ENCODE peak calls at places on chromosome 15, in six cellular contexts. A is IMR-90, E is A549, L is GM12878, U is HepG2, R is K562. G is an unnamed sample.

GRCh38 chr15:101537681-101538080 is 48.2 kb upstream of the PCSK6 start:
- DNase-seq in E (no peak), A (no peak), U (peak), R (no peak), L (no peak), G (no peak)

GRCh38 chr15:57592426-57592825 is 722 bp downstream of the MYZAP start:
- DNase-seq in R (no peak), U (no peak), L (no peak), A (no peak), E (no peak), G (no peak)

GRCh38 chr15:61057830-61058529 is 171.1 kb downstream of the RORA start:
- DNase-seq in U (no peak), R (no peak), L (no peak), E (no peak), A (peak), G (no peak)

GRCh38 chr15:70415330-70415884 is 317.7 kb upstream of the TLE3 start:
- DNase-seq in L (no peak), R (no peak), E (no peak), U (no peak), A (no peak), G (no peak)

GRCh38 chr15:27087651-27088583 is 116.9 kb downstream of the GABRG3 start:
- DNase-seq in U (no peak), E (no peak), L (no peak), A (no peak), R (peak), G (no peak)

GRCh38 chr15:101411588-101411987 is 77.9 kb downstream of the PCSK6 start:
- DNase-seq in U (no peak), L (no peak), R (no peak), A (no peak), E (no peak), G (no peak)

GRCh38 chr15:52706091-52706490 is 26.9 kb upstream of the ATOSA start:
- DNase-seq in U (no peak), L (no peak), R (no peak), A (no peak), E (no peak), G (no peak)

GRCh38 chr15:22939652-22940061 is 40.5 kb downstream of the CYFIP1 start:
- DNase-seq in L (no peak), R (no peak), E (no peak), A (no peak), U (no peak), G (no peak)

GRCh38 chr15:73959012-73959581 is 32.8 kb downstream of the LOXL1 start:
- DNase-seq in E (no peak), A (no peak), U (no peak), L (no peak), R (no peak), G (no peak)

GRCh38 chr15:98216166-98216565 is 255.7 kb downstream of the ARRDC4 start:
- DNase-seq in A (no peak), R (no peak), E (no peak), L (no peak), U (no peak), G (no peak)

GRCh38 chr15:53251998-53252397 is 461.9 kb upstream of the ONECUT1 start:
- DNase-seq in R (no peak), L (no peak), A (no peak), U (peak), E (no peak), G (no peak)

GRCh38 chr15:35306361-35306981 is 221.4 kb upstream of the NANOGP8 start:
- DNase-seq in A (peak), R (peak), L (no peak), U (no peak), E (peak), G (no peak)

GRCh38 chr15:27418729-27419128 is 447.7 kb downstream of the GABRG3 start:
- DNase-seq in E (no peak), U (no peak), A (no peak), R (no peak), L (no peak), G (no peak)

GRCh38 chr15:51100785-51101489 is 6.2 kb upstream of the TNFAIP8L3 start:
- DNase-seq in L (no peak), U (no peak), A (no peak), E (no peak), R (no peak), G (no peak)

GRCh38 chr15:67373971-67374370 is 119.4 kb downstream of the IQCH start:
- DNase-seq in E (no peak), L (no peak), A (no peak), R (no peak), U (no peak), G (no peak)

GRCh38 chr15:94083467-94083991 is 147.8 kb upstream of the MCTP2 start:
- DNase-seq in L (no peak), E (no peak), U (no peak), R (no peak), A (peak), G (no peak)

GRCh38 chr15:66178531-66178910 is 75.0 kb downstream of the MEGF11 start:
- DNase-seq in E (no peak), R (no peak), L (no peak), A (no peak), U (no peak), G (no peak)

GRCh38 chr15:40046721-40047412 is 7.9 kb upstream of the SRP14 start:
- DNase-seq in L (no peak), A (peak), E (peak), U (no peak), R (no peak), G (no peak)

GRCh38 chr15:34370643-34371042 is 3.6 kb upstream of the LPCAT4 start:
- DNase-seq in U (no peak), L (no peak), R (no peak), A (no peak), E (no peak), G (no peak)

GRCh38 chr15:100559330-100559729 is 30.6 kb upstream of the CERS3 start:
- DNase-seq in L (no peak), R (no peak), A (peak), U (peak), E (peak), G (no peak)

GRCh38 chr15:89408512-89409183 is 74.0 kb upstream of the POLG start:
- DNase-seq in A (peak), E (no peak), U (no peak), L (no peak), R (no peak), G (no peak)

GRCh38 chr15:36156855-36157521 is 422.4 kb upstream of the CDIN1 start:
- DNase-seq in R (no peak), E (peak), A (peak), L (no peak), U (peak), G (no peak)

GRCh38 chr15:91482799-91483198 is 370.7 kb upstream of the SLCO3A1 start:
- DNase-seq in U (no peak), R (no peak), L (no peak), A (no peak), E (no peak), G (no peak)

GRCh38 chr15:91480426-91480825 is 373.1 kb upstream of the SLCO3A1 start:
- DNase-seq in R (no peak), L (no peak), U (no peak), E (no peak), A (no peak), G (no peak)

GRCh38 chr15:91488452-91488851 is 365.1 kb upstream of the SLCO3A1 start:
- DNase-seq in L (no peak), R (no peak), A (peak), E (no peak), U (no peak), G (no peak)

GRCh38 chr15:91478717-91479191 is 374.8 kb upstream of the SLCO3A1 start:
- DNase-seq in A (no peak), R (peak), L (no peak), U (no peak), E (no peak), G (no peak)

DNA sequence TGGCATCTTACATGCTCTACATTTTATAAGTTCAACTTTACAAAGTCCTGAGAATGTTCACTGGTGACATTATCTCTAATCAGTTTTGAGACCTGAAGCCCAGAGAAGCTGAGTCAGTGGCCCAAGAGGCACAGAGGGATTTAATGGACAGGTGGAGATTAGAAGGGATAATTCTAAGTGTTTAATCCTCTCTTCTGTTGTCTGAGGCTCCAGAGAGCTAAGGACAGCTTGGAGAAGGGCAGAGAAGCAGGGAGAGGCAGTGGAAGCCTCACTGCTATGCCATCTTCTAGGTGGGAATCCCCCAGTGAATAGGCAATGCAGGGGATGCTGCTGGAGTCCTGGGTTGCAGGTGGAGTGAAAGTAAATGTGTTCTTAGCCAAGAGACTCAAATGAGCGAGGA is 369.4 kb upstream of the SLCO3A1 start:
- DNase-seq in E (no peak), L (no peak), U (no peak), A (no peak), R (no peak), G (no peak)
- TF ChIP-seq BHLHE40 in E (no peak), L (no peak), U (no peak), A (no peak), R (no peak), G (no peak)

GRCh38 chr15:59232476-59232875 is 25.8 kb downstream of the LDHAL6B start:
- DNase-seq in E (no peak), A (peak), U (no peak), L (no peak), R (no peak), G (no peak)
- TF ChIP-seq BHLHE40 in E (no peak), A (peak), U (no peak), L (no peak), R (no peak), G (no peak)

GRCh38 chr15:55290361-55291057 is 896 bp upstream of the RAB27A start:
- DNase-seq in U (peak), E (peak), R (peak), L (no peak), A (peak), G (peak)

GRCh38 chr15:55288006-55288717 is 1.5 kb downstream of the RAB27A start:
- DNase-seq in R (no peak), A (no peak), U (no peak), L (no peak), E (no peak), G (no peak)

GRCh38 chr15:55289011-55289572 is 521 bp downstream of the RAB27A start:
- DNase-seq in E (peak), R (peak), L (no peak), U (peak), A (peak), G (peak)

GRCh38 chr15:55284461-55284860 is 5.2 kb downstream of the RAB27A start:
- DNase-seq in R (peak), E (no peak), A (no peak), U (no peak), L (no peak), G (no peak)

DNA sequence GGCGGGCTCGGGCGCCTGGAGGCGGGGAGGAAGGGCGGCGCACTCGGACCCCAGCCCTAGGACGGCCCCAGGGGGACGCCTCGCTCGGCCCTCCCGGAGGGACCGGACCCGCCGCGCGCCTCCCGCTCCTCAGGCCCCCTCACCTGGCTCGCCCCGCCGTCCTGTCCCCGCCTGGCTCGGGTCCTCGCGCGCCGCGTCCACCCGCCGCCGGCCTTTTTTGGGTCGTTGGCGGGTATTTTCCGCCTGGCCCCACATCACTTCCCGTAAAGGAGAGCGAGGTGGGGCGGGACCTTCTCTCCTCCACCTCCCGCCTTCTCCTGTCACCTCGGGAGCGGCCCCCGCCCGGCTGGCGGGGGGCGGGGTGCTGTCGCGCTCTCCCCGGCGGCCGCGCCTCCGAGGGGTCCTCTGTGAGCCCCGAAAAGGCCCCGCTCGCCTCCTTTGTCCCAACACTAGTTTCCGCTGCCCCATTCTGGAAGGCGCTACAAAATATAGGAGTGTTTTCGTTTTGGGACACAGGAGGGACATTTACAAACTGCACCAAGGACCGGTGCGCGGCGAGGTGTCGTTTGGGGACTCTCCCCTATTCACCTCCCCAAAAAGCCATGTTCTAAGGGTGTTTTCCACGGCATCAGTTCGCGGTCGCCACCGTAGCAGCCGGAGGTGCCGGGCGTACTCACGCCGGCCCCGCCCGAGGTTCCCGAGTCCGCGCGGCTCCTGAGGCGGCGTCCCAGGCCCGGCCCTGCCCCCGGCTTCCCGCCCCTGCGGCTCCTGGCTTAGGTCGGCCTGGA is at the start of gene RAB27A:
- DNase-seq in U (peak), R (peak), L (no peak), E (peak), A (peak), G (peak)
- TF ChIP-seq BHLHE40 in U (no peak), R (no peak), L (no peak), E (no peak), A (no peak), G (no peak)

GRCh38 chr15:78048410-78048946 is 29.0 kb downstream of the TBC1D2B start:
- DNase-seq in E (no peak), A (no peak), L (no peak), U (no peak), R (no peak), G (no peak)
- TF ChIP-seq BHLHE40 in E (no peak), A (no peak), L (no peak), U (no peak), R (no peak), G (no peak)

DNA sequence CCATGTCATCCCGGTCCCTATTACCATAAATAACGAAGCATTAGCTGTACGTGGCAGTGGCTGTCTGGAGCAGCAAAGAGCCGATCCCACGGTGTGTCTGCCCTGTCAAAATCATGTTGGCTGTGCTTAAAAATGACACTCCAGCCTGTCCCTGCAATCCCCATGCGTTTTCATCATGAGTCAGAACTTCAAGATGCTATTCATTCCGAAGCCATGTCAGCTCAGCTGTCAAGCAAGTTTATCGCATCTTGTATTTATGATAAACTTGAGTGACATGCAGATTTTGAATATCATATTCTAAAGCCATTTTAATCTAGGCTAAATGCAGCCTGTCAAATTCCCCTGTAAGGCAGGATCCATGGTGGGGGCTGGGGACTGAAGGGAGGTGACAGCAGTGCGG is 152.4 kb downstream of the TJP1 start:
- DNase-seq in L (no peak), U (no peak), R (no peak), A (peak), E (peak), G (no peak)
- TF ChIP-seq BHLHE40 in L (no peak), U (no peak), R (no peak), A (no peak), E (no peak), G (no peak)

GRCh38 chr15:71973366-71973765 is 144.6 kb downstream of the MYO9A start:
- DNase-seq in A (no peak), R (no peak), L (no peak), E (no peak), U (no peak), G (no peak)

GRCh38 chr15:71970435-71970834 is 147.5 kb downstream of the MYO9A start:
- DNase-seq in A (no peak), L (no peak), E (no peak), R (no peak), U (no peak), G (no peak)

GRCh38 chr15:71971905-71972304 is 146.0 kb downstream of the MYO9A start:
- DNase-seq in E (no peak), A (no peak), U (no peak), R (no peak), L (no peak), G (no peak)

GRCh38 chr15:71975816-71976150 is 142.2 kb downstream of the MYO9A start:
- DNase-seq in E (no peak), L (no peak), A (no peak), U (no peak), R (no peak), G (no peak)

DNA sequence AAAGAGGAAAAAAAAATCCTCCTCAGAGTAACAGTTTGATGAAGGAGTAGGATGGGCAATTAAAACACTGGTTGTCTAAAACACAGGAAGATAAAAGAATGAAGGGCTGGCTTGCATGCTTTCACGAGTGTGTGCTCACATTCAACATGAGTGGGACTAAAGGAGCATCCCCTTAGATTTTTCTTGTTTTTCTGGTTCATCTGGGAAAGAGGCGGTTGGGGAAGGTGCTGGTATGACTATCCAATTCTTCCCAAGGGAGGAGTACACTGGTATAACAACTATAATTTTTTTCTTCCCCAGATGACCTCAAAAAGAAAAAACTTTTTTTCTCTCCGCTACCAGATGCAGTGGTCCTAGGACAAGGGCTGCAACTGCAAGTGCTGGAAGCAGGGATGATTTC is 143.7 kb downstream of the MYO9A start:
- DNase-seq in E (no peak), A (no peak), L (no peak), R (no peak), U (no peak), G (no peak)
- TF ChIP-seq BHLHE40 in E (no peak), A (no peak), L (no peak), R (no peak), U (no peak), G (no peak)

GRCh38 chr15:80260566-80260965 is 8.6 kb upstream of the CTXND1 start:
- DNase-seq in R (no peak), A (no peak), U (no peak), L (no peak), E (no peak), G (no peak)

GRCh38 chr15:80266113-80266512 is 14.1 kb upstream of the CTXND1 start:
- DNase-seq in A (no peak), U (no peak), E (no peak), L (no peak), R (no peak), G (no peak)

GRCh38 chr15:80266745-80267144 is 14.7 kb upstream of the CTXND1 start:
- DNase-seq in U (no peak), L (no peak), R (no peak), A (no peak), E (no peak), G (no peak)

GRCh38 chr15:80265021-80265420 is 13.0 kb upstream of the CTXND1 start:
- DNase-seq in L (no peak), A (peak), E (no peak), U (no peak), R (no peak), G (no peak)

GRCh38 chr15:80264031-80264430 is 12.0 kb upstream of the CTXND1 start:
- DNase-seq in U (no peak), E (no peak), R (no peak), A (peak), L (no peak), G (no peak)
- TF ChIP-seq BHLHE40 in U (no peak), E (no peak), R (no peak), A (no peak), L (no peak), G (no peak)

GRCh38 chr15:90456236-90456635 is 68.2 kb downstream of the IQGAP1 start:
- DNase-seq in A (no peak), L (no peak), E (no peak), R (no peak), U (no peak), G (no peak)

GRCh38 chr15:90449206-90449735 is 61.2 kb downstream of the IQGAP1 start:
- DNase-seq in A (peak), E (no peak), L (no peak), R (no peak), U (no peak), G (no peak)

DNA sequence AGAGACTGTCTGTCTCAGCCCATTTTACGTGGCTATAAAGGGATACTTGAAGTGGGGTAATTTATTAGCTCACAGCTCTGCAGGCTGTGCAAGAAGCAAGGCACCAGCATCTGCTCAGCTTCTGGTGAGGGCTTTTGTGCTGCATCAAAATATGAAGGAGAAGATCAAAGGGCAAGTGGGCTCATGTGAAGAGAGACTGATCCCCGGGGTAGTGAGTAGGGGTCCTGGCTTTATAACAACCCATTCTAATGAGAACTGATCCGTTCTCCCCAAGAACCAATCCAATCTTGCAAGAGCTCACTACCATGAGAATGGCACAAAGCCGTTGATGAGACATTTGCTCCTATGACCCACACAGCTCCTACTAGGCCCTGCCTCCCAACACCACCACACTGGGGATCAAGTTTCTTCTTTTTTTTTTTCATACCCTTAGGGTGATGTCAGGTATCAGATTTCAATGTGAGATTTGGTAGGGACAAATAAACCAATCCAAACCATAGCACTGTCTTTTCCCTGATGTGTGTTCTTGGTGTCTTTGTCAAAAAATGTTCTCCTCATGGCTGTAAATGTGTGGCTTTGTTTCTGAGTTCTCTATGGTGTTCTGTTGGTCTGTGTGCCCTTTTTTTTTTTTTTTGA is 63.3 kb downstream of the IQGAP1 start:
- DNase-seq in E (peak), A (peak), U (no peak), R (no peak), L (no peak), G (peak)
- TF ChIP-seq BHLHE40 in E (no peak), A (no peak), U (no peak), R (no peak), L (no peak), G (no peak)

GRCh38 chr15:83854950-83855707 is 201.2 kb downstream of the ADAMTSL3 start:
- DNase-seq in U (no peak), E (no peak), A (peak), L (no peak), R (no peak), G (no peak)

GRCh38 chr15:83855956-83856355 is 202.0 kb downstream of the ADAMTSL3 start:
- DNase-seq in L (no peak), R (no peak), A (no peak), U (no peak), E (no peak), G (no peak)

GRCh38 chr15:83853232-83853631 is 199.3 kb downstream of the ADAMTSL3 start:
- DNase-seq in E (no peak), R (no peak), U (no peak), L (no peak), A (no peak), G (no peak)

GRCh38 chr15:83850846-83851245 is 196.9 kb downstream of the ADAMTSL3 start:
- DNase-seq in U (no peak), L (no peak), E (no peak), R (no peak), A (no peak), G (no peak)

GRCh38 chr15:83854314-83854713 is 200.4 kb downstream of the ADAMTSL3 start:
- DNase-seq in U (no peak), L (no peak), A (peak), E (peak), R (no peak), G (no peak)
- TF ChIP-seq BHLHE40 in U (no peak), L (no peak), A (no peak), E (no peak), R (no peak), G (no peak)

G was measured in HEK293T.